ENCODE peak calls at places on chromosomes 16 and 17, in nine cellular contexts. Y is T-helper 17 cell; M is activated effector memory CD4-positive, alpha-beta T cell treated with anti-CD3 and anti-CD28 coated beads, Interleukin-2, amount 50 U/mL, for 16 hours; A is WTC11; V is ELR; D is Calu3; J is NCI-H446; I is endothelial cell of umbilical vein; Q is stimulated activated CD8-positive, alpha-beta memory T cell treated with anti-CD3 and anti-CD28 coated beads, Interleukin-4, amount 100 ng/mL, for 4 hours. W is an unnamed sample.

GRCh38 chr16:85338989-85339388 is 226.7 kb upstream of the CIBAR2 start:
- DNase-seq in Y (no peak), Q (no peak), M (no peak), I (no peak), J (no peak), D (no peak), V (no peak), A (no peak), W (no peak)

GRCh38 chr17:61250335-61250890 is 149.2 kb upstream of the TBX2 start:
- DNase-seq in V (peak), D (no peak), I (no peak), M (no peak), Y (no peak), A (no peak), Q (no peak), J (no peak), W (no peak)

GRCh38 chr17:65678534-65678933 is 117.1 kb upstream of the AXIN2 start:
- DNase-seq in J (no peak), Q (no peak), M (no peak), D (no peak), I (no peak), Y (no peak), A (no peak), V (peak), W (no peak)

GRCh38 chr17:12867726-12868125 is 78.4 kb downstream of the ARHGAP44 start:
- DNase-seq in M (no peak), D (no peak), A (no peak), I (no peak), Y (no peak), V (no peak), J (no peak), Q (no peak), W (no peak)

GRCh38 chr17:30477758-30478115 is 529 bp downstream of the GOSR1 start:
- DNase-seq in M (no peak), Q (no peak), I (no peak), D (no peak), A (no peak), V (peak), J (no peak), Y (peak), W (peak)

GRCh38 chr17:5580367-5580766 is 3.9 kb downstream of the NLRP1 start:
- DNase-seq in J (no peak), A (no peak), Y (no peak), I (no peak), Q (no peak), V (no peak), D (no peak), M (no peak), W (no peak)

GRCh38 chr17:42275527-42276358 is 448 bp downstream of the STAT5B start:
- DNase-seq in J (no peak), A (peak), V (peak), Q (peak), M (peak), Y (peak), I (peak), D (no peak), W (peak)

GRCh38 chr16:87235810-87236515 is 81.2 kb downstream of the C16orf95 start:
- DNase-seq in D (no peak), A (peak), Y (no peak), I (no peak), V (no peak), Q (no peak), M (no peak), J (no peak), W (no peak)

GRCh38 chr17:55421179-55421934 is at the start of gene MMD:
- DNase-seq in D (no peak), J (no peak), Y (peak), A (peak), V (peak), I (no peak), M (no peak), Q (no peak), W (no peak)

GRCh38 chr17:2374549-2375285 is 26.1 kb downstream of the MNT start:
- DNase-seq in J (no peak), I (no peak), Q (no peak), D (no peak), M (no peak), V (no peak), A (no peak), Y (no peak), W (no peak)

GRCh38 chr16:69397821-69398521 is 12.2 kb upstream of the TERF2 start:
- DNase-seq in I (peak), Q (no peak), J (peak), A (peak), D (peak), Y (no peak), M (no peak), V (peak), W (no peak)

GRCh38 chr17:40070895-40071719 is 8.3 kb downstream of the THRA start:
- DNase-seq in M (no peak), D (peak), I (no peak), J (no peak), V (no peak), Y (no peak), A (no peak), Q (no peak), W (no peak)

GRCh38 chr17:38605230-38605851 is 411 bp downstream of the SRCIN1 start:
- DNase-seq in V (no peak), Q (no peak), Y (no peak), J (no peak), A (peak), I (no peak), M (no peak), D (peak), W (no peak)

GRCh38 chr17:57707892-57708291 is 37.2 kb downstream of the CCDC182 start:
- DNase-seq in A (peak), J (no peak), Q (no peak), Y (no peak), I (no peak), M (peak), D (no peak), V (no peak), W (no peak)

GRCh38 chr17:77312786-77313599 is 172.2 kb downstream of the SEC14L1 start:
- DNase-seq in M (no peak), A (no peak), Y (no peak), Q (no peak), D (no peak), I (no peak), J (peak), V (no peak), W (no peak)

GRCh38 chr16:84138824-84139627 is 6.0 kb downstream of the HSDL1 start:
- DNase-seq in J (no peak), V (no peak), A (no peak), D (peak), I (no peak), Y (no peak), Q (no peak), M (no peak), W (no peak)

GRCh38 chr17:55210292-55210691 is 54.5 kb upstream of the HLF start:
- DNase-seq in V (no peak), Y (no peak), I (no peak), M (no peak), Q (no peak), D (no peak), A (no peak), J (no peak), W (no peak)

GRCh38 chr16:57906385-57907316 is 64.3 kb downstream of the CNGB1 start:
- DNase-seq in A (peak), J (no peak), Y (no peak), D (no peak), I (peak), Q (peak), M (no peak), V (peak), W (peak)

GRCh38 chr17:2138768-2139167 is 83.9 kb downstream of the HIC1 start:
- DNase-seq in A (no peak), D (no peak), Q (no peak), V (peak), Y (no peak), J (no peak), I (peak), M (no peak), W (no peak)

GRCh38 chr17:73722163-73722562 is 77.9 kb upstream of the SDK2 start:
- DNase-seq in D (no peak), V (no peak), J (no peak), M (no peak), Q (no peak), A (no peak), I (no peak), Y (peak), W (no peak)

GRCh38 chr17:58783380-58783779 is 27.7 kb downstream of the PPM1E start:
- DNase-seq in V (peak), A (no peak), I (no peak), M (no peak), D (no peak), Y (no peak), Q (no peak), J (no peak), W (no peak)

GRCh38 chr16:53912155-53912554 is 208.2 kb downstream of the FTO start:
- DNase-seq in A (no peak), J (no peak), V (no peak), D (no peak), Y (no peak), Q (peak), M (peak), I (no peak), W (no peak)

GRCh38 chr17:67528751-67529436 is 151.8 kb downstream of the PITPNC1 start:
- DNase-seq in I (peak), V (peak), Y (no peak), M (no peak), D (peak), A (peak), J (no peak), Q (no peak), W (no peak)

GRCh38 chr17:10605221-10605783 is 51.8 kb downstream of the MYH3 start:
- DNase-seq in V (no peak), D (no peak), M (no peak), A (no peak), Y (no peak), J (no peak), I (no peak), Q (no peak), W (no peak)

GRCh38 chr17:28975634-28976033 is 24.3 kb upstream of the PHF12 start:
- DNase-seq in J (no peak), A (no peak), I (no peak), Y (no peak), Q (no peak), V (no peak), M (no peak), D (no peak), W (no peak)

GRCh38 chr16:84795338-84796053 is 24.3 kb upstream of the CRISPLD2 start:
- DNase-seq in D (no peak), A (no peak), V (peak), J (no peak), I (peak), Q (no peak), M (no peak), Y (no peak), W (no peak)

GRCh38 chr17:40460585-40460975 is 17.3 kb downstream of the IGFBP4 start:
- DNase-seq in J (no peak), Q (no peak), Y (no peak), A (no peak), I (no peak), D (no peak), V (no peak), M (no peak), W (no peak)

GRCh38 chr16:5393070-5393469 is 295.5 kb upstream of the EEF2KMT start:
- DNase-seq in I (no peak), A (no peak), Y (no peak), D (no peak), J (no peak), Q (no peak), M (no peak), V (no peak), W (no peak)

GRCh38 chr17:83202002-83203000 is 122.9 kb downstream of the METRNL start:
- DNase-seq in I (no peak), J (no peak), Q (no peak), Y (peak), V (no peak), A (peak), M (no peak), D (no peak), W (no peak)

GRCh38 chr16:77431131-77431670 is 3.6 kb downstream of the ADAMTS18 start:
- DNase-seq in M (no peak), I (peak), D (no peak), Q (no peak), Y (no peak), J (no peak), A (no peak), V (no peak), W (no peak)

GRCh38 chr17:74759941-74760340 is 11.5 kb downstream of the NHERF1 start:
- DNase-seq in I (no peak), A (peak), J (no peak), V (no peak), D (peak), M (no peak), Y (no peak), Q (no peak), W (no peak)

GRCh38 chr16:56491657-56492261 is 28.1 kb downstream of the BBS2 start:
- DNase-seq in D (no peak), J (no peak), V (no peak), I (no peak), Y (no peak), Q (no peak), A (no peak), M (no peak), W (no peak)

GRCh38 chr17:58324409-58325288 is 3.9 kb downstream of the TSPOAP1 start:
- DNase-seq in A (peak), M (no peak), J (no peak), I (no peak), Y (no peak), D (peak), Q (no peak), V (peak), W (no peak)